ENCODE peak calls at places on chromosomes 4 and X, in six cellular contexts. T, I, D, V, F and Z are unnamed samples.

GRCh38 chr4:102345795-102346100 is 466 bp upstream of the SLC39A8 start:
- DNase-seq in T (no peak), I (no peak), D (no peak), V (no peak), F (no peak), Z (peak)

GRCh38 chrX:146396409-146396808 is 413.2 kb upstream of the CXorf51B start:
- DNase-seq in T (no peak), I (no peak), D (no peak), V (no peak), F (no peak), Z (no peak)

GRCh38 chrX:104318330-104319009 is 63.7 kb upstream of the ESX1 start:
- DNase-seq in T (peak), I (no peak), D (no peak), V (peak), F (no peak), Z (no peak)

GRCh38 chr4:82645868-82646267 is 84.1 kb upstream of the TMEM150C start:
- DNase-seq in T (no peak), I (no peak), D (no peak), V (no peak), F (no peak), Z (no peak)

GRCh38 chrX:1084689-1085088 is 127.8 kb downstream of the CRLF2 start:
- DNase-seq in T (no peak), I (no peak), D (no peak), V (no peak), F (no peak), Z (no peak)

GRCh38 chr4:89298788-89299152 is 8.8 kb downstream of the GPRIN3 start:
- DNase-seq in T (no peak), I (no peak), D (no peak), V (no peak), F (no peak), Z (no peak)

GRCh38 chrX:133412246-133412645 is 3.0 kb downstream of the GPC4 start:
- DNase-seq in T (no peak), I (no peak), D (no peak), V (no peak), F (no peak), Z (no peak)

GRCh38 chrX:26558719-26559386 is 342.9 kb downstream of the MAGEB5 start:
- DNase-seq in T (no peak), I (no peak), D (no peak), V (no peak), F (no peak), Z (no peak)

GRCh38 chr4:121939690-121940089 is 12.2 kb downstream of the TRPC3 start:
- DNase-seq in T (no peak), I (no peak), D (no peak), V (no peak), F (no peak), Z (no peak)

GRCh38 chrX:40031861-40032422 is 65.8 kb downstream of the BCOR start:
- DNase-seq in T (no peak), I (no peak), D (no peak), V (no peak), F (no peak), Z (no peak)

GRCh38 chr4:153518637-153519384 is 52.7 kb downstream of the TMEM131L start:
- DNase-seq in T (no peak), I (no peak), D (peak), V (peak), F (no peak), Z (no peak)

GRCh38 chr4:20323991-20324390 is 72.3 kb downstream of the SLIT2 start:
- DNase-seq in T (no peak), I (no peak), D (no peak), V (no peak), F (no peak), Z (no peak)

GRCh38 chrX:115350696-115351408 is 61.3 kb downstream of the LUZP4 start:
- DNase-seq in T (no peak), I (no peak), D (no peak), V (no peak), F (no peak), Z (peak)

GRCh38 chr4:61277785-61278184 is 77.7 kb downstream of the ADGRL3 start:
- DNase-seq in T (no peak), I (no peak), D (no peak), V (no peak), F (no peak), Z (no peak)

GRCh38 chrX:103565197-103565596 is 20.1 kb upstream of the TCEAL4 start:
- DNase-seq in T (no peak), I (no peak), D (no peak), V (no peak), F (no peak), Z (no peak)

GRCh38 chrX:112851806-112852205 is 11.2 kb upstream of the AMOT start:
- DNase-seq in T (no peak), I (no peak), D (no peak), V (no peak), F (peak), Z (no peak)

GRCh38 chr4:83582289-83582756 is 46.4 kb downstream of the GPAT3 start:
- DNase-seq in T (no peak), I (no peak), D (no peak), V (no peak), F (no peak), Z (no peak)

DNA sequence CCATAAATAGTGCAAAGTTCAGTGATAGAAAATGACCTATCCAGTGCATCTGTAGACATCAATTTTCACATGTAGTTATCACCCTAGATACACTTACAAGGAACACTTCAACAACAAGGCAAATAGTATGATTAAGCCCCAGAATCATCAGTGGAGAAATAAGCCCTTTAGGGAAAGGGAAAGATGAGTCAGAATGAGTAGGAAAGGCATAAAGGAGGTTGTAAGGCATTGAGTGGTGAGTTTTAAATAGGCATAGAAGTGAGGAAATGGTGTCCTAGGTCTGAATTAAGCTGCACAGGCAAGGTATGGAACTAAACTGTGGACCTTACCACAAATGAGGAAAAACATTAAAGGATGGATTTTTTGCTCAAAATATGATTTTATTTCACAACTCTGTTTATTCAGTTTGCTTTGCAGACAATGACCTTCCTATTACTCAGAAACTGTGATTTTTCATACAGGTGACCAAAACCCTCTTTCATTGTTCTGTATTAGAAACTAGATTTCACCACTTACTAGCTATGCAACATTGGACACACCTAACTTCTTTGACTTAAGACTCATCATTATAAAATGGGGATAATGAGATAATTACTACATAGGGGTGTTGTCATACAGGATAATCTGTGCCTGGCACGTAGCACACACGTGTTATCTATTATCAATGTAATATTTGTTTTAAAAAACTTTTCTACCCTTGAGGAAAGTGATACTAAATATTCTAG is 57.0 kb upstream of the MAP9 start:
- DNase-seq in T (no peak), I (no peak), D (no peak), V (no peak), F (no peak), Z (no peak)
- TF ChIP-seq MAX in T (no peak), I (no peak), D (no peak), V (no peak), F (no peak), Z (no peak)

DNA sequence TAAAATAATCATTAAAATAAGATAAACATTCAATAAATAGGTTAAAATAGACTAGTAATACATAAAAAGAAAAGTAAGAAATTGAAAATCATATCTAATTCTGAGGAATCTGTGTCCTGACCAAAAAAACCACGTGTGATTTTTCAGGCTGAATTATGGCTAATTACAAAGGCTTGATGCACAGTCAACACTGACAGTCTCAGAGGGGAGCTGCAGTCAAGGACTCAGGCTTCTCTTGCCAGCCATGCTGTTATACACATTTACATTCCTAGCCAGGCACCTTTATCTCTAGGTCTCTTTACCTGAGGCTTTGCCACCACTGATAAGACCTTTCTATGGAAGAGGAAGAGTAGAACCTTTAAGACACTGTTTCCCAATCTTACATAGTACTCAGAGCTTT is 1737.7 kb upstream of the PCDH10 start:
- DNase-seq in T (no peak), I (no peak), D (no peak), V (no peak), F (no peak), Z (no peak)
- TF ChIP-seq YY1 in T (no peak), I (no peak), D (no peak), V (no peak), F (no peak), Z (no peak)

GRCh38 chrX:153879741-153880439 is 6.1 kb downstream of the L1CAM start:
- DNase-seq in T (no peak), I (no peak), D (no peak), V (no peak), F (no peak), Z (no peak)

GRCh38 chrX:153877571-153878261 is 8.3 kb downstream of the L1CAM start:
- DNase-seq in T (no peak), I (no peak), D (no peak), V (no peak), F (no peak), Z (no peak)

GRCh38 chrX:153878285-153878779 is 7.6 kb downstream of the L1CAM start:
- DNase-seq in T (no peak), I (no peak), D (no peak), V (no peak), F (no peak), Z (peak)

GRCh38 chrX:153880440-153880815 is 5.5 kb downstream of the L1CAM start:
- DNase-seq in T (no peak), I (no peak), D (no peak), V (no peak), F (no peak), Z (peak)

DNA sequence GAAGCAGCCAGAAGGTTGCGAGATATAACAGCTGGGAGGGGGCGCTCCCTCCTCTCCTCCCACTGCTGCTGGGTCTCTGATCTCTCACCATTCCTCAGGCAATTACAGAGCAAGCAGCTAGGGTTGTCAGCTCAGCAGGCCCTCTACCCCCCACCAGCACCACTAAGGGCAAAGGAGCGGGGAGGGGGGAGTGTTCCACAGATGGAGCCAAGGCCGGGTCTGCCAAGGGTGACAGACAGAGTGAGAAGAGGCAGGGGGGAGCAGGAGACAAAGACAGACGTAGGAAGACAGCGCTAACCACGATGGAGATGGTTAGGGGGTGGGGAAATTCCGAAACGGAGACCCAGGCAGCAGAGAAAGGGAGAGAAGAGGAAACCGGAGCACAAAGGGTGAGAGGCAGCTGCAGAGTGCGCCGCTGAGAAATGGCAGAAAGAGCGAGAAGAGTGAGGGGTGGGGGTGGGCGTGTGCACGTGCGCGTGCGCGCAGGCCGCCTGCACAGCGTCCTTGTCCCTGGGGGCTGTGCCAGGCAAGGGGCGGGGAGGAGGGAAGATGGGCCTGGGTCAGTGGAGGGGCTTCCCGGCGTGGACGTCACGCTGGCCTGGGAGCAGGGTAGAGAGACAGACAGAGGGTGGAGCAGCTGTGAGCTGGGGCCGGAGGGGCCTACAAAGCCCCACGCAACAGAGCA is 6.9 kb downstream of the L1CAM start:
- DNase-seq in T (no peak), I (no peak), D (no peak), V (no peak), F (no peak), Z (peak)
- TF ChIP-seq MAX in T (no peak), I (no peak), D (no peak), V (no peak), F (no peak), Z (no peak)

GRCh38 chrX:10634681-10635161 is 14.3 kb upstream of the MID1 start:
- DNase-seq in T (peak), I (no peak), D (no peak), V (no peak), F (no peak), Z (no peak)
- TF ChIP-seq YY1 in T (no peak), I (no peak), D (no peak), V (no peak), F (no peak), Z (no peak)

GRCh38 chr4:1494416-1495315 is 88.4 kb upstream of the NKX1-1 start:
- DNase-seq in T (no peak), I (no peak), D (no peak), V (no peak), F (no peak), Z (peak)
- TF ChIP-seq MAX in T (no peak), I (no peak), D (no peak), V (no peak), F (no peak), Z (no peak)

GRCh38 chr4:88283661-88284377 is 542 bp downstream of the PPM1K start:
- DNase-seq in T (peak), I (no peak), D (peak), V (peak), F (no peak), Z (peak)
- TF ChIP-seq YY1 in T (no peak), I (no peak), D (no peak), V (no peak), F (peak), Z (no peak)

GRCh38 chr4:1018147-1019020 is 7.0 kb downstream of the FGFRL1 start:
- DNase-seq in T (no peak), I (no peak), D (peak), V (no peak), F (no peak), Z (no peak)
- TF ChIP-seq MAX in T (no peak), I (no peak), D (no peak), V (no peak), F (no peak), Z (no peak)

GRCh38 chr4:4726051-4726450 is 133.4 kb upstream of the MSX1 start:
- DNase-seq in T (peak), I (no peak), D (peak), V (no peak), F (no peak), Z (no peak)
- TF ChIP-seq YY1 in T (no peak), I (no peak), D (no peak), V (no peak), F (no peak), Z (no peak)

DNA sequence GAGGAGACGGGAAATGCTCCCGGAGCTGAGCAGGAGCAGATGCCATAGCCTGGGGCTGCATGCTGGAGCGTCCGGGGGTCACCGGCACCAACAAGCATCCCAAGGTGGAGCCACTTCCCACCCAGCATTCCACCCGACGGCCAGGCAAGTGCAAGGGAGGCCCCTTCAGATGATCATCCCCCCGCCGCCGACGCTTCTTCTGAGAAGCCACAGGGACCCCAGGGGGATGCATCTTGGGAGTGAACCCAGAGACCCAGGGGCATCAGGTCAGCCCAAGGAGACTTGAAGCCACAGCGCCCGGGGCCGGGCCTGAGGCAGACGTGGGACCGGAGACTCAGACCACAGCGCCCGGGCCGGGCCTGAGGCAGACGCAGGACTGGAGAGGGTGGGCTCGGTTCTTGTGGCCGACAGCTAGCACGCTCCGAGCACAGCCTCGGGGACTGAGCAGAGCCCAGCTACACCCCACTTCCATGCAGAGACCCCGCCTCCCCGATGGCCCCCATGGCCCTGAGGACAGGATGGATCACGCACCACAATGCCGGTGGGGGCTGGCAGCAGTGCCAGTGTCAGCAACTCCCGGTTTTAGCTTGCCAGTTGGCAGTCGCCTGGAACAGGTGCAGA is 33.0 kb upstream of the CPLX1 start:
- DNase-seq in T (no peak), I (no peak), D (no peak), V (no peak), F (no peak), Z (peak)
- TF ChIP-seq MAX in T (no peak), I (no peak), D (no peak), V (no peak), F (no peak), Z (no peak)

DNA sequence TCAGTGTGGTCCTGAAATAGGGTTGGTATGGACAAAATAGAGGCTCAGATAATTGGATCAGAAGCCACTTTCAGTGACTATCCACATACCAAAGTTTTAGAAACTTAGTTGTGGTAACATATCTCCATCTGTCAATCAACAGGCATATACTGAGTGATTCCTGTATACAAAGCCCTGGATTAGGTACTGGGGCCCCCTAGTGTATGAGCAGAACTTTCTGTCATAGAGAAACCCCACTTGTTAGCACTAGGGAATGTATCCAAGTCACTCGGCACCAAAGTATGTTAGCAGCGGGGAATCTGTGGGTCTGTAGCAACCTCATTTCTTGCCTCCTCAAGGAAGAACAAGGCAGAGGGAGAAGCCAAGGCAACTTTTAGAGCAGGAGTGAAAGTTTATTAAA is 50.7 kb downstream of the MAP7D3 start:
- DNase-seq in T (no peak), I (no peak), D (peak), V (no peak), F (no peak), Z (no peak)
- TF ChIP-seq YY1 in T (no peak), I (no peak), D (no peak), V (no peak), F (no peak), Z (no peak)